ENCODE peak calls at places on chromosomes 4 and X, in four cellular contexts. B, T, K and O are unnamed samples. For H3K36me3, the result is how much of the 10 kb centered on the place peaks cover.

GRCh38 chr4:38230121-38230728 is 270.0 kb downstream of the PTTG2 start:
- DNase-seq in T (peak), B (no peak), K (no peak), O (no peak)

GRCh38 chrX:130171446-130172126 is at the start of gene RAB33A:
- DNase-seq in K (peak), T (no peak), B (no peak), O (peak)

GRCh38 chr4:3480528-3481112 is 17.5 kb downstream of the DOK7 start:
- DNase-seq in T (peak), K (peak), B (peak), O (peak)

GRCh38 chrX:74422576-74423288 is 1.4 kb downstream of the SLC16A2 start:
- DNase-seq in B (peak), K (peak), T (peak), O (peak)

GRCh38 chr4:16029886-16030285 is 53.9 kb downstream of the PROM1 start:
- DNase-seq in B (no peak), K (no peak), T (no peak), O (no peak)

GRCh38 chr4:128177376-128177959 is 110.1 kb downstream of the PGRMC2 start:
- DNase-seq in K (no peak), B (no peak), T (no peak), O (no peak)

GRCh38 chr4:136643416-136643815 is 888.9 kb downstream of the PCDH18 start:
- DNase-seq in T (peak), B (no peak), K (no peak), O (no peak)

GRCh38 chrX:68249401-68249831 is 183.9 kb downstream of the OPHN1 start:
- DNase-seq in K (peak), B (peak), T (no peak), O (peak)

GRCh38 chr4:152458801-152459302 is 77.0 kb downstream of the FBXW7 start:
- DNase-seq in K (no peak), B (no peak), T (no peak), O (no peak)

GRCh38 chr4:52032005-52032404 is 6.1 kb downstream of the SGCB start:
- DNase-seq in K (no peak), T (no peak), B (no peak), O (no peak)

DNA sequence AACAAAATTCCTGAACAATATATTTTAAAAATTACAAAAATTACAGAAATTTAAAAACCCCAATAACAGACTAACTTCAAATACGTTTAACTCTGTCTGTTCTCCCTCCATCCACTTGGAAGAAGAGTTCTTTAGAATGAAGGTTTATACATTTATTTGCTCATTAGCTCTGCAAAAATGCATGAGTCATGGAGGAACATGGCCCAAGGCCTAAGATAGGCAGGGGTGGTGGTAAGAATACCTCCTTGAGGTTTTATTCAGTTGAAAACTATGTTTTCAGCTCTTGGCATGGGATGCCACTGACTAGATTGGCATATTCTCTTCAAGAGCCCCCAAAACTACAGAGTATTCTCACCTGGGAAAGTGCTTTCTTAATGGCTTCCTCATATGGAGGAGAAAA is 8.8 kb upstream of the LRRC66 start:
- DNase-seq in T (peak), K (no peak), B (no peak), O (no peak)
- H3K36me3 ChIP-seq in T (under half), K (half or more), B (under half), O (half or more)

GRCh38 chrX:6293716-6294115 is 65.0 kb upstream of the NLGN4X start:
- DNase-seq in T (no peak), B (no peak), K (no peak), O (no peak)

GRCh38 chrX:6291444-6291843 is 62.8 kb upstream of the NLGN4X start:
- DNase-seq in B (no peak), K (no peak), T (no peak), O (no peak)

GRCh38 chrX:6292599-6292998 is 63.9 kb upstream of the NLGN4X start:
- DNase-seq in B (no peak), T (no peak), K (no peak), O (no peak)
- TF ChIP-seq CTCF in B (no peak), T (no peak), K (no peak), O (no peak)

GRCh38 chr4:183397741-183398297 is 46.6 kb upstream of the CDKN2AIP start:
- DNase-seq in B (no peak), K (no peak), T (no peak), O (no peak)

GRCh38 chr4:183398298-183399129 is 45.9 kb upstream of the CDKN2AIP start:
- DNase-seq in T (peak), B (peak), K (peak), O (peak)

GRCh38 chr4:183399166-183399565 is 45.3 kb upstream of the CDKN2AIP start:
- DNase-seq in T (no peak), K (no peak), B (no peak), O (no peak)

GRCh38 chr4:183400035-183400434 is 44.4 kb upstream of the CDKN2AIP start:
- DNase-seq in K (no peak), B (no peak), T (no peak), O (no peak)

DNA sequence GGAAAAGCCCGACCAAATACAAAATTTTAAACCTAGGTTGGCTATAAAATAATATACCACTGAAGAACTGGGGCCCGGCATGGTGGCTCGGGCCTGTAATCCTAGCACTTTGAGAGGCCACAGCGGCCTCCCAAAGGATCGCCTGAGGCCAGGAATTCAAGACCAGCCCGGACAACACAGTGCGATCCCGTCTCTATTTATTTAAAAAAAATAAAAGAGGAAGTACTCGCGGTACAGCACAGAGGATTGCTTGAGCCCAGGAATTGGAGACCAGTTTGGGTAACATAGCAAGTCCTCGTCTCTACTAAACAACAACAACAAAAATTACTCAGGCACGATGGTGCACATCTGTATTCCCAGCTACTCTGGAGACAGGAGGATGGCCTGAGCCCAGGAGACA is 44.8 kb upstream of the CDKN2AIP start:
- DNase-seq in B (no peak), K (no peak), T (no peak), O (no peak)
- H3K36me3 ChIP-seq in B (under half), K (under half), T (under half), O (under half)

GRCh38 chr4:88219099-88219498 is 60.7 kb upstream of the ABCG2 start:
- DNase-seq in T (peak), K (no peak), B (no peak), O (no peak)
- TF ChIP-seq CTCF in T (peak), K (peak), B (peak), O (peak)

DNA sequence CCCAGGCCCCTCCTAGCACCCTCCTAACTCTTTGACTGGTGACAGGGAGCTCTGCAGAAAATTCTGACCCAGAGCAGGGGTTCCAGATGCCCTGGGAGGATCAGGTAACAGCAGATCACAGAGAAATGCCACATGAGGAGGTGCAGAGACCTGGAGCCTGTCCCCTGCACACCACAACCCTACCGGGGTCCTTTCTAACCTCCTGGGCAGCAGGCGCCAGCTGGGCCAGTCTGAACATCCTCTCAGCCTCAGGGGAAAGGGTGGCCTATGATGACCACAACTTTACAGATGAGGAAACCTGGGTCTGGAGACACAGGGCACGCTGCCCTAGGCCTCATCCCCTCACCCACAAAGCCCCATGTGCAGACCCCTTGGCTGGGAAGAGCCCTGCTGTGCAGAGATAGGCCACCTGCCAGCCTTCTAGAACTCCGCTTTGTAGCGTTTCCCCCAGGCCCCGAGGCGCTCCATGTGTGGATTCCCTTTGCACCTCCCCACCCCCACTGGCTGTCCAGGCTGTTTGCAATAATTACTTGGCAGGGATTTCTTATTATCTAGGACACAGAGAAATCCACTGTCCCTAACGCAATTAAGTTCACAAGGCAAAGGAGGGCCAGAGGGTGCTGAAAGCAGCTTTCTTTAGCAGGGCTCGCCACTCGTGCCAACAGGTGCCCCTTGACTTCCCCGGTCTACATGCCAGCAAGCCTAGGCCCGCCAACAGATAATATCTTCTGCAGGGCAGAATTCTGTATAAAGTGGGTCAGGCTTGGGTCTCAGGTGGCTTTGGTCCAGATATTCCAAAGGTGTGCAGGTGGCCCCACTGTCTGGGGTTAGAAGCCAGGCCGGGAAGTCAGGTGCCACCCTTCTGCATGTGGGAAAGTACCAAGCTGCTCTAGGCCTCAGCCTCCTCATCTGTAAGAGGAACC is 36.4 kb downstream of the WDR1 start:
- DNase-seq in K (no peak), B (no peak), T (no peak), O (no peak)
- H3K36me3 ChIP-seq in K (half or more), B (half or more), T (half or more), O (under half)

GRCh38 chr4:60463846-60464502 is 736.2 kb upstream of the ADGRL3 start:
- DNase-seq in T (peak), B (no peak), K (no peak), O (no peak)
- TF ChIP-seq CTCF in T (peak), B (no peak), K (no peak), O (peak)